ENCODE peak calls at places on chromosome 21, in ten cellular contexts. N is GM23338, Z is K562, L is colonic mucosa, G is mucosa of descending colon, R is NB4, K is cardiac fibroblast, W is GM23248, S is H7, P is RWPE2. H is an unnamed sample.

GRCh38 chr21:32813265-32813903 is 41.8 kb upstream of the PAXBP1 start:
- DNase-seq in N (peak), Z (no peak), L (no peak), G (no peak), R (no peak), K (no peak), W (no peak), S (peak), P (no peak), H (peak)

GRCh38 chr21:46189213-46189958 is 5.1 kb upstream of the SPATC1L start:
- DNase-seq in N (no peak), Z (peak), L (peak), G (no peak), R (no peak), K (peak), W (peak), S (peak), P (peak), H (no peak)

GRCh38 chr21:37993071-37993470 is 76.8 kb upstream of the KCNJ6 start:
- DNase-seq in N (no peak), Z (no peak), L (no peak), G (no peak), R (no peak), K (no peak), W (no peak), S (no peak), P (no peak), H (no peak)

GRCh38 chr21:21631961-21632360 is 633.8 kb downstream of the NCAM2 start:
- DNase-seq in N (no peak), Z (no peak), L (no peak), G (no peak), R (no peak), K (peak), W (peak), S (no peak), P (no peak), H (no peak)

GRCh38 chr21:38386967-38387366 is 111.3 kb downstream of the ERG start:
- DNase-seq in N (no peak), Z (no peak), L (no peak), G (no peak), R (peak), K (peak), W (peak), S (no peak), P (no peak), H (no peak)

GRCh38 chr21:24260751-24261150 is 1346.5 kb downstream of the MRPL39 start:
- DNase-seq in N (no peak), Z (no peak), L (no peak), G (no peak), R (no peak), K (no peak), W (no peak), S (no peak), P (no peak), H (no peak)

GRCh38 chr21:32599146-32599925 is 12.8 kb downstream of the CFAP298 start:
- DNase-seq in N (no peak), Z (no peak), L (no peak), G (no peak), R (no peak), K (no peak), W (no peak), S (no peak), P (no peak), H (no peak)

GRCh38 chr21:34148826-34149558 is 75.6 kb downstream of the MRPS6 start:
- DNase-seq in N (no peak), Z (no peak), L (no peak), G (no peak), R (no peak), K (no peak), W (no peak), S (no peak), P (no peak), H (no peak)

GRCh38 chr21:34881421-34881820 is 167.7 kb downstream of the RUNX1 start:
- DNase-seq in N (no peak), Z (no peak), L (peak), G (no peak), R (no peak), K (peak), W (peak), S (no peak), P (no peak), H (no peak)

GRCh38 chr21:26513212-26513611 is 59.9 kb downstream of the CYYR1 start:
- DNase-seq in N (no peak), Z (no peak), L (no peak), G (no peak), R (no peak), K (peak), W (peak), S (no peak), P (no peak), H (no peak)

GRCh38 chr21:26515257-26515656 is 57.8 kb downstream of the CYYR1 start:
- DNase-seq in N (no peak), Z (no peak), L (no peak), G (no peak), R (no peak), K (no peak), W (no peak), S (no peak), P (no peak), H (no peak)

GRCh38 chr21:26506951-26507350 is 66.1 kb downstream of the CYYR1 start:
- DNase-seq in N (no peak), Z (no peak), L (no peak), G (no peak), R (no peak), K (peak), W (peak), S (no peak), P (no peak), H (no peak)

GRCh38 chr21:26512664-26513063 is 60.4 kb downstream of the CYYR1 start:
- DNase-seq in N (peak), Z (no peak), L (no peak), G (no peak), R (no peak), K (no peak), W (no peak), S (peak), P (no peak), H (no peak)
- H3K4me3 ChIP-seq in N (no peak), Z (no peak), L (no peak), G (no peak), R (no peak), K (no peak), W (no peak), S (no peak), P (no peak), H (no peak)

GRCh38 chr21:36759348-36760083 is 60.6 kb downstream of the SIM2 start:
- DNase-seq in N (no peak), Z (no peak), L (no peak), G (no peak), R (no peak), K (no peak), W (no peak), S (no peak), P (no peak), H (no peak)
- H3K4me3 ChIP-seq in N (no peak), Z (no peak), L (no peak), G (no peak), R (no peak), K (no peak), W (no peak), S (no peak), P (no peak), H (no peak)

GRCh38 chr21:28133116-28133515 is 859.6 kb downstream of the LTN1 start:
- DNase-seq in N (no peak), Z (no peak), L (no peak), G (no peak), R (no peak), K (no peak), W (no peak), S (no peak), P (no peak), H (no peak)
- H3K4me3 ChIP-seq in N (no peak), Z (no peak), L (no peak), G (no peak), R (no peak), K (no peak), W (no peak), S (no peak), P (no peak), H (no peak)

DNA sequence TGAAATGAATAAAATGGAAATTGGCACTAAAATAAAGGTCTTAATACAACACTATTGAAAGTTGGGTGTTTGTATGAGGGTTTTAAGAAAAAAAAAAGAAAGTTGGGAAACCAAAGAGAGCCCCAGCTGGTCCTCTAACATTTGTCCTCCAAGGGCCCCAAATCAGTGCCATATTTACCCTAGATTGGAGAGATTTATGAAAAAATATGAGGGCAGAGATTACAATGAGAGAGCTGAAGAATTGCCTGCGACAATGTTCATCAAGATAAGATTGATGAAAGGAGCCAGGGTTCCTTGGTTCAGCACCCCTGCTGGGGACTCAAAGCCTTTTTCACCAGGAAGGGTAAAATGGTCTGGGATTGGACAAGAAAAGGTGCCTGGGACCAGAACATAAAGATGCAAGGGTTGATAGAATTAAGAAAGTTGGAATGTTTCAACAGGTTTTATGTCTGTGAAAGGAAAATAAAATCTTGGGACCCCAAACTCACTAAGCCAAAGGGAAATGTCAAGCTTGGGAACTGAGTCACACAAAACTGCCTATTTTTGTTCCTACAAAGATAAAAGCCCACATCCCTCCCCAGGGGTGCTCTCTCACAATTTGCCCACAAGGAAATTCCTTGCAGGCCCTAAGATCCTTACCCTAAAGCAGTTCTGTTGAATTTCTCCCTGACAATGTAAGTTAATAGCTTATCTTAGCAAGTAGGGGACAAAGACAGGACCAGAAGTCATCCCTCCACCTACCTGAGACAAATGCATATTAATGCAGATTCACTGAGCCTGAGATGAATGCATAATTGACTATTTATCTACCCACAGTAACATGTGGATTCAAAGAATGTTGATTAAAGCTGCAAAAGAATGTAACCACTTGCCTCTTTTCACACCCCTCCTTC is 26.8 kb downstream of the CBR1 start:
- DNase-seq in N (peak), Z (no peak), L (no peak), G (no peak), R (no peak), K (no peak), W (no peak), S (no peak), P (no peak), H (peak)
- H3K4me3 ChIP-seq in N (no peak), Z (no peak), L (no peak), G (no peak), R (no peak), K (no peak), W (no peak), S (no peak), P (no peak), H (no peak)

GRCh38 chr21:39451332-39452206 is at the start of gene SH3BGR:
- DNase-seq in N (peak), Z (peak), L (peak), G (no peak), R (no peak), K (peak), W (peak), S (peak), P (no peak), H (peak)
- H3K4me3 ChIP-seq in N (peak), Z (peak), L (no peak), G (no peak), R (no peak), K (peak), W (no peak), S (peak), P (no peak), H (no peak)

GRCh38 chr21:44704636-44705001 is 6.8 kb downstream of the TSPEAR start:
- DNase-seq in N (peak), Z (peak), L (peak), G (no peak), R (no peak), K (no peak), W (no peak), S (peak), P (peak), H (no peak)

GRCh38 chr21:44708213-44708865 is 3.0 kb downstream of the TSPEAR start:
- DNase-seq in N (peak), Z (no peak), L (peak), G (no peak), R (no peak), K (no peak), W (no peak), S (peak), P (peak), H (peak)

GRCh38 chr21:44708866-44709425 is 2.4 kb downstream of the TSPEAR start:
- DNase-seq in N (no peak), Z (no peak), L (no peak), G (no peak), R (peak), K (no peak), W (no peak), S (no peak), P (peak), H (no peak)

GRCh38 chr21:44706026-44706705 is 5.2 kb downstream of the TSPEAR start:
- DNase-seq in N (peak), Z (no peak), L (peak), G (no peak), R (no peak), K (no peak), W (no peak), S (peak), P (peak), H (no peak)

DNA sequence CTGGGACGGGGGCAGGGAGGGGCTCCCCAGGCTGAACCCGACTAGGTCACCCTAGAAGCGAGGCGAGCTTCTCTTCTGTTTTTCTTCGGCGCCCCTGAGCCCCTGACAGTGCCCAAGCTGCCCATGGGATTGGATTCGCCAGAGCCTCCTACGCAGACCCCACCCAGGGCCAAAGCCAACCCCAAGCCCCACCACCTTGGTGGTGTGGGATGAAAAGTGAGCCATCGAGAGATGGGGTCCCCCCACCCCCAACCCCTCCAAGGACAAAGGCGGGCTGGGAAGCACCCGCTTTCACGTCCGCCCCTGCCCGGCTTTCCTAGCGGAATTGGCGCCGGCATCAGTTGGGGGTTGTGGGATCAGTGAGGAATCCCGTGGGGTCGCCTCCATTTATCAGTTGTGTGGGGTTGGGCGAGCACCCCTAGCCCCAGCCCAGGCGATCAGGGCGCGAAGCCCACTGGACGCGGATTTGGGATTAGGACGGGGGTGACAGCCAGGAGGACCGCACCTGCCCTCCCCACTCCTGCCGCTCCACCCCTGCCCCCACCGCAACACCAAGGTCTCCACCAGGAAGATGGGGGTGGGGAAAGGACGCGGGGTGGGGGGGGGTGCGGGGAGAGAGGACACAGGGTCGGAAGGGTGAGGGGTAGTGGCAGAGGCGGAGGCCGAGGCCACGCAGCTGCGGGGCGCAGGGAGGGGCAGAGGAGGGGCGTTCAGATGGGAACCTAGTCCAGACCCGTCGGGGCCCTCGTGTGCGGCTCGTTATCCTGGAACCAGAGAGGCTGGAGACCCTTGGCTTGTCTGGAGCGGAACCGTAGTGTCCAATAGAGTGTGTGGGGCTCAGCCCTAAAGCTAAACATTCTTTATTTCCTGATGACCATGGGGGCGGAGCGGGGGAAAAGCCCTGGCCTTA is 4.4 kb downstream of the TSPEAR start:
- DNase-seq in N (peak), Z (no peak), L (peak), G (no peak), R (no peak), K (no peak), W (no peak), S (peak), P (peak), H (no peak)
- H3K4me3 ChIP-seq in N (peak), Z (no peak), L (no peak), G (no peak), R (no peak), K (no peak), W (no peak), S (peak), P (no peak), H (no peak)

DNA sequence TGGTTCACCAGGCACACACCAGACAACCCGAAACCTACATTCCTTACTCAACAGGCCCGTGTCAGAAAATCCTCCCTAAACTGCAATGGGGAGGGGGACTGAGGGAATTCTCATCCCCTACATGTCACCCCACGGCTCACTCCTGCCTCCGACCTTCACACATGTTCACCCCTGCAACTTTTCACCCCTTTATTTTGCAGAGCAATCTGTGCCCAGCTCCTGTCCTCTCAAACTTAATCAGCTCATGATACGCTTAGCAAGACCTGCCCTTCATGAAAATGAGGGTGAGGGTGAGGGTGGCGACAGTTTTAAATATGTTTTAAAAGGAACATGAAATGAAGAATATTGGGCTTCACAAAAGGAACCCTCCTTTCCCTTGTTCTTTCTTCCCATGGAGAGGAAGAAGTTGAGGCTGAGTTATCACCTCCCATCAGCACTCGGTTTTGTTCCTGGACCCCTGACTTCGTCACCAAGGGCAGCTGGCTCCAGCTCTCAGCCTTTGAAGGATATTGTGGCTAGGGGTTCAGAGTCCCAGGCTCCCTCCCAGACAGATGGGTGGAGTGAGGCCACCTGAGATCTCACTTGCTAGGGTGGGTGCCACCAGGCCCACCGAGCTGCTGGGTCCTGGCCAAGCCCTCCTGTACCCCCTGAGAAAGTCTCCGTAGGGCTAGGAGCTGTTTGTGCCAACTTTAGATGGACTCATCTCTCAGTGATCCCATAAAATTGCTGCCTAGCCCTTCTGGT is 6.7 kb downstream of the MX2 start:
- DNase-seq in N (no peak), Z (no peak), L (no peak), G (no peak), R (no peak), K (no peak), W (no peak), S (no peak), P (no peak), H (no peak)
- H3K4me3 ChIP-seq in N (peak), Z (no peak), L (no peak), G (no peak), R (peak), K (no peak), W (no peak), S (no peak), P (no peak), H (no peak)

H was measured in mesendoderm.